ENCODE peak calls at places on chromosome 20, in nine cellular contexts. V is colonic mucosa, T is D341Med, O is NCI-H510A treated with DMSO at 0.1 percent for 48 hours, X is GM12865, B is tibial artery, N is GM10248, Z is endothelial cell, Y is NCI-H2081. Q is an unnamed sample.

GRCh38 chr20:10119336-10119735 is 84.5 kb downstream of the ANKEF1 start:
- DNase-seq in V (no peak), T (no peak), O (peak), X (no peak), B (no peak), N (no peak), Z (no peak), Y (no peak), Q (peak)

GRCh38 chr20:59390437-59390836 is 90.0 kb downstream of the EDN3 start:
- DNase-seq in V (no peak), T (no peak), O (no peak), X (no peak), B (no peak), N (no peak), Z (no peak), Y (no peak), Q (no peak)

GRCh38 chr20:54267510-54268003 is 59.7 kb downstream of the PFDN4 start:
- DNase-seq in V (no peak), T (no peak), O (peak), X (no peak), B (no peak), N (no peak), Z (no peak), Y (no peak), Q (no peak)

GRCh38 chr20:57890254-57890800 is 180.5 kb upstream of the PMEPA1 start:
- DNase-seq in V (no peak), T (no peak), O (no peak), X (no peak), B (no peak), N (no peak), Z (no peak), Y (no peak), Q (no peak)

GRCh38 chr20:3071610-3072529 is at the start of gene OXT:
- DNase-seq in V (peak), T (peak), O (no peak), X (no peak), B (no peak), N (peak), Z (no peak), Y (no peak), Q (peak)

GRCh38 chr20:63330940-63331339 is 30.2 kb downstream of the CHRNA4 start:
- DNase-seq in V (no peak), T (no peak), O (no peak), X (no peak), B (no peak), N (no peak), Z (no peak), Y (no peak), Q (no peak)

GRCh38 chr20:3045042-3045815 is 623 bp upstream of the MRPS26 start:
- DNase-seq in V (peak), T (no peak), O (no peak), X (peak), B (peak), N (peak), Z (no peak), Y (peak), Q (peak)

GRCh38 chr20:11080776-11081406 is 407.1 kb upstream of the JAG1 start:
- DNase-seq in V (no peak), T (no peak), O (no peak), X (no peak), B (no peak), N (no peak), Z (no peak), Y (peak), Q (no peak)

GRCh38 chr20:19968488-19969073 is 48.6 kb upstream of the NAA20 start:
- DNase-seq in V (no peak), T (no peak), O (peak), X (no peak), B (no peak), N (no peak), Z (no peak), Y (peak), Q (peak)

GRCh38 chr20:41854765-41855164 is 236.6 kb upstream of the CHD6 start:
- DNase-seq in V (no peak), T (no peak), O (no peak), X (no peak), B (no peak), N (no peak), Z (no peak), Y (no peak), Q (no peak)

Q was measured in NCI-H146.